ENCODE peak calls at places on chromosome 5, in seven cellular contexts. One of them, this sample, is unnamed.

GRCh38 chr5:148645527-148645926 is 8.8 kb downstream of the HTR4 start:
- DNase-seq in adrenal gland: no peak
- DNase-seq in A549: no peak
- DNase-seq in tibial nerve: no peak
- DNase-seq in heart left ventricle: no peak
- DNase-seq in HCT116: no peak
- DNase-seq in uterus: no peak
- DNase-seq in this sample: no peak

GRCh38 chr5:16049766-16050165 is 129.8 kb downstream of the MARCHF11 start:
- DNase-seq in adrenal gland: no peak
- DNase-seq in A549: no peak
- DNase-seq in tibial nerve: no peak
- DNase-seq in heart left ventricle: no peak
- DNase-seq in HCT116: no peak
- DNase-seq in uterus: no peak
- DNase-seq in this sample: no peak

GRCh38 chr5:124902097-124902821 is 155.8 kb upstream of the ZNF608 start:
- DNase-seq in adrenal gland: no peak
- DNase-seq in A549: no peak
- DNase-seq in tibial nerve: no peak
- DNase-seq in heart left ventricle: no peak
- DNase-seq in HCT116: no peak
- DNase-seq in uterus: no peak
- DNase-seq in this sample: no peak

GRCh38 chr5:154985126-154985525 is 28.4 kb upstream of the KIF4B start:
- DNase-seq in adrenal gland: no peak
- DNase-seq in A549: no peak
- DNase-seq in tibial nerve: no peak
- DNase-seq in heart left ventricle: no peak
- DNase-seq in HCT116: no peak
- DNase-seq in uterus: no peak
- DNase-seq in this sample: no peak

GRCh38 chr5:65156933-65157332 is 324.8 kb downstream of the ADAMTS6 start:
- DNase-seq in adrenal gland: no peak
- DNase-seq in A549: no peak
- DNase-seq in tibial nerve: no peak
- DNase-seq in heart left ventricle: no peak
- DNase-seq in HCT116: no peak
- DNase-seq in uterus: no peak
- DNase-seq in this sample: no peak

GRCh38 chr5:90477073-90477472 is 2.4 kb downstream of the POLR3G start:
- DNase-seq in adrenal gland: no peak
- DNase-seq in A549: no peak
- DNase-seq in tibial nerve: no peak
- DNase-seq in heart left ventricle: no peak
- DNase-seq in HCT116: no peak
- DNase-seq in uterus: no peak
- DNase-seq in this sample: no peak

GRCh38 chr5:174571662-174572397 is 152.6 kb upstream of the MSX2 start:
- DNase-seq in adrenal gland: peak
- DNase-seq in A549: peak
- DNase-seq in tibial nerve: peak
- DNase-seq in heart left ventricle: peak
- DNase-seq in HCT116: peak
- DNase-seq in uterus: peak
- DNase-seq in this sample: no peak

GRCh38 chr5:38756068-38756467 is 89.7 kb upstream of the OSMR start:
- DNase-seq in adrenal gland: no peak
- DNase-seq in A549: no peak
- DNase-seq in tibial nerve: no peak
- DNase-seq in heart left ventricle: no peak
- DNase-seq in HCT116: no peak
- DNase-seq in uterus: no peak
- DNase-seq in this sample: no peak

GRCh38 chr5:2767089-2767488 is 15.6 kb upstream of the IRX2 start:
- DNase-seq in adrenal gland: no peak
- DNase-seq in A549: no peak
- DNase-seq in tibial nerve: no peak
- DNase-seq in heart left ventricle: no peak
- DNase-seq in HCT116: no peak
- DNase-seq in uterus: no peak
- DNase-seq in this sample: no peak

GRCh38 chr5:125874717-125875116 is 548.5 kb upstream of the GRAMD2B start:
- DNase-seq in adrenal gland: no peak
- DNase-seq in A549: no peak
- DNase-seq in tibial nerve: no peak
- DNase-seq in heart left ventricle: no peak
- DNase-seq in HCT116: no peak
- DNase-seq in uterus: no peak
- DNase-seq in this sample: no peak

GRCh38 chr5:163503106-163504090 is 2.0 kb upstream of the MAT2B start:
- DNase-seq in adrenal gland: peak
- DNase-seq in A549: peak
- DNase-seq in tibial nerve: peak
- DNase-seq in heart left ventricle: peak
- DNase-seq in HCT116: peak
- DNase-seq in uterus: peak
- DNase-seq in this sample: peak

GRCh38 chr5:11791777-11792176 is 112.5 kb downstream of the CTNND2 start:
- DNase-seq in adrenal gland: no peak
- DNase-seq in A549: no peak
- DNase-seq in tibial nerve: no peak
- DNase-seq in heart left ventricle: no peak
- DNase-seq in HCT116: no peak
- DNase-seq in uterus: no peak
- DNase-seq in this sample: no peak

GRCh38 chr5:6389397-6389796 is 11.1 kb upstream of the MED10 start:
- DNase-seq in adrenal gland: no peak
- DNase-seq in A549: no peak
- DNase-seq in tibial nerve: no peak
- DNase-seq in heart left ventricle: no peak
- DNase-seq in HCT116: no peak
- DNase-seq in uterus: no peak
- DNase-seq in this sample: no peak

GRCh38 chr5:143248822-143249579 is 154.5 kb downstream of the NR3C1 start:
- DNase-seq in adrenal gland: no peak
- DNase-seq in A549: peak
- DNase-seq in tibial nerve: no peak
- DNase-seq in heart left ventricle: no peak
- DNase-seq in HCT116: no peak
- DNase-seq in uterus: no peak
- DNase-seq in this sample: no peak

GRCh38 chr5:72231989-72232703 is 87.9 kb downstream of the MRPS27 start:
- DNase-seq in adrenal gland: no peak
- DNase-seq in A549: no peak
- DNase-seq in tibial nerve: no peak
- DNase-seq in heart left ventricle: no peak
- DNase-seq in HCT116: no peak
- DNase-seq in uterus: no peak
- DNase-seq in this sample: no peak

GRCh38 chr5:175501759-175502158 is 23.4 kb downstream of the SFXN1 start:
- DNase-seq in adrenal gland: no peak
- DNase-seq in A549: no peak
- DNase-seq in tibial nerve: no peak
- DNase-seq in heart left ventricle: no peak
- DNase-seq in HCT116: no peak
- DNase-seq in uterus: no peak
- DNase-seq in this sample: no peak

DNA sequence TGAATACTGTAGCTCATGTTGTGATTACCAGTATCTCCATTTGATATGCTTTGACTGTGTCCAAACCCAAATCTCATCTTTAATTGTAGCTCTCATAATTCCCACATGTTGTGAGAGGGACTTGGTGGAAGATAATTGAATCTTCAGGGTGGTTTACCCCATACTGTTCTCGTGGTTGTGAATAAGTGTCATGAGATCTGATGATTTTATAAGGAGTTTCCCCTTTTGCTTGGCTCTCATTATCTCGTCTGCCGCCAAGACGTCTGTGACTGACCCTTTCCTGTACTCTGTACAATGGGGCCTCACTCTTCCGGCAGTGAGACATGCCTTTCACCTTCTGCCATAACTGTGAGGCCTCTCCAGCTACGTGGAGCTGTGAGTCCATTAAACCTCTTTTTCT is 59.3 kb downstream of the TRIO start:
- DNase-seq in adrenal gland: no peak
- DNase-seq in A549: no peak
- DNase-seq in tibial nerve: no peak
- DNase-seq in heart left ventricle: no peak
- DNase-seq in HCT116: no peak
- DNase-seq in uterus: no peak
- DNase-seq in this sample: no peak
- TF ChIP-seq POLR2A in adrenal gland: no peak
- TF ChIP-seq POLR2A in A549: no peak
- TF ChIP-seq POLR2A in tibial nerve: peak
- TF ChIP-seq POLR2A in heart left ventricle: no peak
- TF ChIP-seq POLR2A in HCT116: no peak
- TF ChIP-seq POLR2A in uterus: no peak
- TF ChIP-seq POLR2A in this sample: no peak

GRCh38 chr5:62305358-62305714 is 670 bp upstream of the KIF2A start:
- DNase-seq in adrenal gland: no peak
- DNase-seq in A549: no peak
- DNase-seq in tibial nerve: no peak
- DNase-seq in heart left ventricle: no peak
- DNase-seq in HCT116: no peak
- DNase-seq in uterus: no peak
- DNase-seq in this sample: no peak

GRCh38 chr5:62307364-62307689 is 1.3 kb downstream of the KIF2A start:
- DNase-seq in adrenal gland: no peak
- DNase-seq in A549: no peak
- DNase-seq in tibial nerve: no peak
- DNase-seq in heart left ventricle: no peak
- DNase-seq in HCT116: no peak
- DNase-seq in uterus: no peak
- DNase-seq in this sample: no peak

GRCh38 chr5:62308439-62308838 is 2.4 kb downstream of the KIF2A start:
- DNase-seq in adrenal gland: no peak
- DNase-seq in A549: no peak
- DNase-seq in tibial nerve: no peak
- DNase-seq in heart left ventricle: no peak
- DNase-seq in HCT116: no peak
- DNase-seq in uterus: no peak
- DNase-seq in this sample: no peak

GRCh38 chr5:62306494-62307363 is 723 bp downstream of the KIF2A start:
- DNase-seq in adrenal gland: peak
- DNase-seq in A549: peak
- DNase-seq in tibial nerve: peak
- DNase-seq in heart left ventricle: no peak
- DNase-seq in HCT116: no peak
- DNase-seq in uterus: no peak
- DNase-seq in this sample: peak

DNA sequence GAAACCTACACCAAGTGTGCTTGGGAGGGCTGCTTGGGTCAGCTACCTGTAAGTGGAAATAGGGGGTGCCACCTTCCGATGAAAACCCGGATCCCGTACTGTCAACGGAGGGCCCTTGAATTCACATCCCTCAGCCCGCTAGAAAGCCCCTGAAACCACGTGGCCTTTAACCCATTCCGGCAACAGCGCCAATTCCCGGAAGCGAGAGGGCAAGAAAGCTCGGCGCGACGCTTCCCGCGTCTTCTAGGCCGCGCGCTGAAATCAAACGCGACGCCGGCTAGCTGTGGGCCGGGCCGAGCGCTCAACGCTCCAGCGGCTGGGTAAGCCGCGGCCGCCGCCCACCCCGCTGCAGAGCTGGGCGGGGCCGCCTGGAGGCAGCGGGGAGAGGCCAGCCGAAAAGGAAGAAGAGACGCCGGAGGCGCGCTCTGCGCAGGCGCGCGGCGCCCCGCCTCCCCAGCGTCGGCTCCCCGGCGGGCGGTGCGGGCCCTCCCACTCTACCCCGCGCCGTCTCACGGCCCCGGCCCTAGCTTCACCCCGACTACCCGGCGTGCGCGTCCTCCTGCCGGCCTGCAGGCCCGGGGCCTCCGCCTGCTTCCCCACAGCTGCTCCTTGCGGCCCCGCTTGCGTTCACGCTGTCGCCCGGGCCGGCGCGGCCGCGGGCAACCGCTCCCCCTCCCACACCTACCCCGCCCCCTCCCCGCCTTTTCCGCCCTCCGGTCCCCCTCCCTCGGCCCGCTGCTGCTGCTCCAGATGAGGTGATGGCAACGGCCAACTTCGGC is at the start of gene KIF2A:
- DNase-seq in adrenal gland: peak
- DNase-seq in A549: peak
- DNase-seq in tibial nerve: peak
- DNase-seq in heart left ventricle: peak
- DNase-seq in HCT116: peak
- DNase-seq in uterus: peak
- DNase-seq in this sample: peak
- TF ChIP-seq CTCF in adrenal gland: no peak
- TF ChIP-seq CTCF in A549: no peak
- TF ChIP-seq CTCF in tibial nerve: peak
- TF ChIP-seq CTCF in heart left ventricle: peak
- TF ChIP-seq CTCF in HCT116: no peak
- TF ChIP-seq CTCF in uterus: no peak
- TF ChIP-seq CTCF in this sample: peak

GRCh38 chr5:79613571-79613970 is 1.3 kb downstream of the TENT2 start:
- DNase-seq in adrenal gland: no peak
- DNase-seq in A549: no peak
- DNase-seq in tibial nerve: no peak
- DNase-seq in heart left ventricle: no peak
- DNase-seq in HCT116: no peak
- DNase-seq in uterus: no peak
- DNase-seq in this sample: no peak
- H3K27ac ChIP-seq in adrenal gland: peak
- H3K27ac ChIP-seq in A549: peak
- H3K27ac ChIP-seq in tibial nerve: no peak
- H3K27ac ChIP-seq in heart left ventricle: peak
- H3K27ac ChIP-seq in HCT116: no peak
- H3K27ac ChIP-seq in uterus: peak
- H3K27ac ChIP-seq in this sample: peak

DNA sequence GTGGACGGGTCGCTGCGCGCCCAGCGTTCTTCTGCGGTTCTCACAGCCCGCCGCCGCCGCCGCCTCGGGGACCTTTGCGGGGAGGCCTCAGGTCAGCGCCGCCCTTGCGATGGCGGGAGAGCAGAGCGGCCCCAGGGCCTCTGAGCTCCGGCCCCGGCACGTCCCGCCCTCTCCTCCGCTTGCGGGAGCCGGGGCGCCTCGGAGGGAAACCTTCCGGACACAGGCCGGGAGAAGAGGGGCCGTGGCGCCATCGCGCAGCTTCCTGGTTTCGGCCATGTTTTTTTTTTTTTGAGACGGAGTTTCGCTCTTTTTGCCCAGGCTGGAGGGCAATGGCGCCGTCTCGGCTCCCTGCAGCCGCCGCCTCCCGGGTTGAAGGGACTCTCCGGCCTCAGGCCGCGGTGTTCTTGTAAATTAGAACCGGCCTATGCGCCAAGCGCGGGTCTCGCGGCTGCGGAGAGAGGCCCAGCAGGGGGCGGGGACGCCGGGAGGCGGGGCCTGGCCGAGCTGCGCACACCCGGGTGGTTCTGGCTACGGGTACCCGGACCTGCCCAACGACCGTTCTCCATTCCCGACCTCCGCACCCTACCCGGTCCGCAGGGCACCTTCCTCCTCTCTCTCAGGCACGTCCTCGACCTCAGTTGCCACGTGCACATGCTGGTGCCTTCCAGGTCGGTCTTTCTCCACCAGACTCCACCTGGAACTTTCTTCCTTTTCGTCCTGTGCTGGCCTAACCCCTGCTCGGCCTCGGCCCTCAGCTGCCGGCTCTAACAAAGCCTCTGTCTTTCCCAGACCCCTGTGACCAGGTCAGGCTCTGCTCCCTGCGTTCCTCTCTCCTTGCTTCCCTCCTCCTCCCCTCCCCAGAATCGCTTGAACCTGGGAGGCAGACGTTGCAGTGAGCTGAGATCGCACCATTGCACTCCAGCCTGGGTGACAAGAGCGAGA is 28.8 kb upstream of the MGAT1 start:
- DNase-seq in adrenal gland: peak
- DNase-seq in A549: peak
- DNase-seq in tibial nerve: peak
- DNase-seq in heart left ventricle: peak
- DNase-seq in HCT116: peak
- DNase-seq in uterus: peak
- DNase-seq in this sample: peak
- TF ChIP-seq POLR2A in adrenal gland: peak
- TF ChIP-seq POLR2A in A549: peak
- TF ChIP-seq POLR2A in tibial nerve: peak
- TF ChIP-seq POLR2A in heart left ventricle: peak
- TF ChIP-seq POLR2A in HCT116: peak
- TF ChIP-seq POLR2A in uterus: peak
- TF ChIP-seq POLR2A in this sample: peak